ENCODE peak calls at places on chromosomes 16 and 17, in four cellular contexts. B is iris pigment epithelial cell, C is NCI-H1694, P is caudate nucleus. F is an unnamed sample.

GRCh38 chr16:75860654-75861053 is 134.4 kb upstream of the CPHXL start:
- DNase-seq in B (peak), C (no peak), P (peak), F (no peak)

GRCh38 chr16:89256651-89257254 is 39.2 kb downstream of the ZNF778 start:
- DNase-seq in P (peak), B (peak), C (no peak), F (peak)

GRCh38 chr16:23434380-23434779 is 18.6 kb downstream of the COG7 start:
- DNase-seq in P (no peak), C (peak), B (peak), F (no peak)

GRCh38 chr16:19346335-19346922 is 60.9 kb downstream of the CLEC19A start:
- DNase-seq in B (no peak), C (no peak), P (no peak), F (no peak)

GRCh38 chr16:10675221-10675620 is 19.5 kb downstream of the TEKT5 start:
- DNase-seq in B (no peak), P (no peak), C (no peak), F (no peak)

GRCh38 chr17:41521574-41522261 is 3.0 kb upstream of the KRT15 start:
- DNase-seq in B (peak), P (no peak), C (no peak), F (peak)

GRCh38 chr16:81185416-81185815 is 53.1 kb upstream of the BCO1 start:
- DNase-seq in P (peak), B (no peak), C (no peak), F (no peak)

GRCh38 chr17:33962857-33963655 is 292.0 kb upstream of the CCL2 start:
- DNase-seq in B (no peak), C (peak), P (no peak), F (no peak)

GRCh38 chr17:489758-490329 is 137.2 kb upstream of the RPH3AL start:
- DNase-seq in B (peak), C (no peak), P (no peak), F (peak)

GRCh38 chr17:66717680-66718079 is 117.2 kb upstream of the CACNG5 start:
- DNase-seq in C (no peak), B (peak), P (no peak), F (peak)

GRCh38 chr16:69485816-69486215 is 61.4 kb downstream of the CYB5B start:
- DNase-seq in C (no peak), P (no peak), B (no peak), F (no peak)

GRCh38 chr17:19714542-19715411 is 1.6 kb downstream of the SLC47A2 start:
- DNase-seq in B (no peak), C (no peak), P (no peak), F (no peak)

GRCh38 chr16:14489460-14489859 is 140.6 kb downstream of the PARN start:
- DNase-seq in B (no peak), C (no peak), P (no peak), F (no peak)

GRCh38 chr17:48753794-48754499 is 25.4 kb upstream of the HOXB13 start:
- DNase-seq in P (no peak), C (no peak), B (no peak), F (no peak)

GRCh38 chr17:34615326-34615725 is 35.9 kb downstream of the TMEM132E start:
- DNase-seq in C (peak), P (no peak), B (no peak), F (no peak)

GRCh38 chr17:68782829-68783228 is 172.4 kb downstream of the ABCA8 start:
- DNase-seq in B (no peak), P (no peak), C (no peak), F (no peak)

GRCh38 chr16:77663711-77664110 is 58.6 kb upstream of the NUDT7 start:
- DNase-seq in C (no peak), P (no peak), B (no peak), F (no peak)

GRCh38 chr16:75323928-75324327 is 72.5 kb upstream of the BCAR1 start:
- DNase-seq in C (no peak), P (no peak), B (no peak), F (no peak)

GRCh38 chr16:49473131-49473530 is 99.5 kb downstream of the C16orf78 start:
- DNase-seq in P (no peak), B (no peak), C (no peak), F (no peak)

GRCh38 chr17:2883544-2884203 is 87.4 kb downstream of the RAP1GAP2 start:
- DNase-seq in P (no peak), C (peak), B (peak), F (no peak)

GRCh38 chr17:28499684-28500357 is 6.3 kb upstream of the FOXN1 start:
- DNase-seq in P (no peak), C (no peak), B (no peak), F (no peak)

GRCh38 chr17:9522074-9522473 is 53.5 kb downstream of the STX8 start:
- DNase-seq in P (no peak), B (peak), C (peak), F (no peak)

GRCh38 chr16:2963611-2964415 is at the start of gene KREMEN2:
- DNase-seq in B (no peak), P (no peak), C (peak), F (peak)

GRCh38 chr17:1693339-1693738 is 8.7 kb upstream of the PRPF8 start:
- DNase-seq in B (peak), C (no peak), P (no peak), F (no peak)

GRCh38 chr17:43094129-43094834 is 30.9 kb downstream of the BRCA1 start:
- DNase-seq in P (no peak), B (peak), C (peak), F (no peak)